ENCODE peak calls at places on chromosomes 5 and 9, in seven cellular contexts. One of them, this sample, is unnamed.

GRCh38 chr9:121890746-121891145 is 202.4 kb downstream of the TTLL11 start:
- DNase-seq in fibroblast of pulmonary artery: no peak
- DNase-seq in choroid plexus epithelial cell: no peak
- DNase-seq in psoas muscle: no peak
- DNase-seq in heart left ventricle: no peak
- DNase-seq in cardiac fibroblast: no peak
- DNase-seq in SK-N-SH: no peak
- DNase-seq in this sample: no peak

GRCh38 chr5:91206103-91206502 is 177.0 kb downstream of the ARRDC3 start:
- DNase-seq in fibroblast of pulmonary artery: no peak
- DNase-seq in choroid plexus epithelial cell: no peak
- DNase-seq in psoas muscle: no peak
- DNase-seq in heart left ventricle: no peak
- DNase-seq in cardiac fibroblast: no peak
- DNase-seq in SK-N-SH: no peak
- DNase-seq in this sample: no peak

GRCh38 chr9:95649801-95650213 is 133.0 kb upstream of the PTCH1 start:
- DNase-seq in fibroblast of pulmonary artery: no peak
- DNase-seq in choroid plexus epithelial cell: no peak
- DNase-seq in psoas muscle: no peak
- DNase-seq in heart left ventricle: no peak
- DNase-seq in cardiac fibroblast: no peak
- DNase-seq in SK-N-SH: no peak
- DNase-seq in this sample: peak; percentile 50

GRCh38 chr5:87300744-87301143 is 33.1 kb downstream of the RASA1 start:
- DNase-seq in fibroblast of pulmonary artery: peak; percentile 84
- DNase-seq in choroid plexus epithelial cell: peak; percentile 91
- DNase-seq in psoas muscle: no peak
- DNase-seq in heart left ventricle: no peak
- DNase-seq in cardiac fibroblast: peak; percentile 73
- DNase-seq in SK-N-SH: peak; percentile 2
- DNase-seq in this sample: peak; percentile 89

GRCh38 chr9:13139641-13140171 is 139.8 kb downstream of the MPDZ start:
- DNase-seq in fibroblast of pulmonary artery: peak; percentile 92
- DNase-seq in choroid plexus epithelial cell: peak; percentile 95
- DNase-seq in psoas muscle: no peak
- DNase-seq in heart left ventricle: no peak
- DNase-seq in cardiac fibroblast: peak; percentile 89
- DNase-seq in SK-N-SH: no peak
- DNase-seq in this sample: peak; percentile 87

GRCh38 chr5:4339949-4340348 is 744.3 kb downstream of the IRX1 start:
- DNase-seq in fibroblast of pulmonary artery: no peak
- DNase-seq in choroid plexus epithelial cell: no peak
- DNase-seq in psoas muscle: no peak
- DNase-seq in heart left ventricle: no peak
- DNase-seq in cardiac fibroblast: no peak
- DNase-seq in SK-N-SH: no peak
- DNase-seq in this sample: no peak

GRCh38 chr5:146560205-146560812 is 44.3 kb upstream of the GPR151 start:
- DNase-seq in fibroblast of pulmonary artery: peak; percentile 4
- DNase-seq in choroid plexus epithelial cell: peak; percentile 4
- DNase-seq in psoas muscle: no peak
- DNase-seq in heart left ventricle: no peak
- DNase-seq in cardiac fibroblast: peak; percentile 10
- DNase-seq in SK-N-SH: no peak
- DNase-seq in this sample: peak; percentile 61

GRCh38 chr5:4883388-4883787 is 256.7 kb upstream of the ADAMTS16 start:
- DNase-seq in fibroblast of pulmonary artery: no peak
- DNase-seq in choroid plexus epithelial cell: no peak
- DNase-seq in psoas muscle: no peak
- DNase-seq in heart left ventricle: no peak
- DNase-seq in cardiac fibroblast: no peak
- DNase-seq in SK-N-SH: no peak
- DNase-seq in this sample: no peak

GRCh38 chr5:146766013-146766412 is 112.5 kb downstream of the PPP2R2B start:
- DNase-seq in fibroblast of pulmonary artery: no peak
- DNase-seq in choroid plexus epithelial cell: no peak
- DNase-seq in psoas muscle: no peak
- DNase-seq in heart left ventricle: no peak
- DNase-seq in cardiac fibroblast: no peak
- DNase-seq in SK-N-SH: no peak
- DNase-seq in this sample: no peak

GRCh38 chr5:9411142-9411541 is 134.7 kb downstream of the SEMA5A start:
- DNase-seq in fibroblast of pulmonary artery: no peak
- DNase-seq in choroid plexus epithelial cell: no peak
- DNase-seq in psoas muscle: no peak
- DNase-seq in heart left ventricle: no peak
- DNase-seq in cardiac fibroblast: no peak
- DNase-seq in SK-N-SH: no peak
- DNase-seq in this sample: no peak

GRCh38 chr5:76690027-76690679 is 25.8 kb upstream of the F2R start:
- DNase-seq in fibroblast of pulmonary artery: no peak
- DNase-seq in choroid plexus epithelial cell: peak; percentile 33
- DNase-seq in psoas muscle: no peak
- DNase-seq in heart left ventricle: no peak
- DNase-seq in cardiac fibroblast: no peak
- DNase-seq in SK-N-SH: no peak
- DNase-seq in this sample: no peak

GRCh38 chr9:13163287-13163686 is 116.2 kb downstream of the MPDZ start:
- DNase-seq in fibroblast of pulmonary artery: no peak
- DNase-seq in choroid plexus epithelial cell: no peak
- DNase-seq in psoas muscle: no peak
- DNase-seq in heart left ventricle: no peak
- DNase-seq in cardiac fibroblast: no peak
- DNase-seq in SK-N-SH: no peak
- DNase-seq in this sample: no peak

GRCh38 chr5:29498412-29498811 is 1695.1 kb upstream of the CDH6 start:
- DNase-seq in fibroblast of pulmonary artery: no peak
- DNase-seq in choroid plexus epithelial cell: no peak
- DNase-seq in psoas muscle: no peak
- DNase-seq in heart left ventricle: no peak
- DNase-seq in cardiac fibroblast: no peak
- DNase-seq in SK-N-SH: no peak
- DNase-seq in this sample: no peak

GRCh38 chr5:160548949-160549665 is 127.5 kb downstream of the PTTG1 start:
- DNase-seq in fibroblast of pulmonary artery: peak; percentile 7
- DNase-seq in choroid plexus epithelial cell: no peak
- DNase-seq in psoas muscle: no peak
- DNase-seq in heart left ventricle: no peak
- DNase-seq in cardiac fibroblast: no peak
- DNase-seq in SK-N-SH: no peak
- DNase-seq in this sample: peak; percentile 60

DNA sequence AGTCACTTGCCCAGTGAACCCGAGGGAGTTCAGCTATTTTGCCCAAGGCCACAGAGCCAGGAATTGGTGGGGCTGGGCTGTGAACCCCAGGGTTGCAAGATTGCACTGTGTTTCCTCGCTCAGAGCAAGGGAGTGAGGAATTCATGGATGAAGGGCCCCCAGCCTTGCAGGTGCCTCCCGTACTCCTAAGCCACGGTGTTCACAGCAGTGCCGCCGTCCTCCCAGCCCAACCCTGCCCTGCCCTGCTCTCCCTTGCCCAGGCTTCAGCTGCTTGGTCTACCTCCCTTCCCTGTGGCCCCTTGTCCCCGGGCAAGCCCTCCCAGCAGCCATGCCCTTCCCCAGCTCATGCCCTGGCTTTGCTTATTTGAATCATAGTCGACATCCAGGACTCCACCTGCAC is 6.1 kb downstream of the LAMC3 start:
- DNase-seq in fibroblast of pulmonary artery: no peak
- DNase-seq in choroid plexus epithelial cell: no peak
- DNase-seq in psoas muscle: peak; percentile 30
- DNase-seq in heart left ventricle: no peak
- DNase-seq in cardiac fibroblast: no peak
- DNase-seq in SK-N-SH: no peak
- DNase-seq in this sample: no peak
- TF ChIP-seq CTCF in fibroblast of pulmonary artery: no peak
- TF ChIP-seq CTCF in choroid plexus epithelial cell: no peak
- TF ChIP-seq CTCF in psoas muscle: no peak
- TF ChIP-seq CTCF in heart left ventricle: no peak
- TF ChIP-seq CTCF in cardiac fibroblast: no peak
- TF ChIP-seq CTCF in SK-N-SH: no peak
- TF ChIP-seq CTCF in this sample: no peak

GRCh38 chr5:56588636-56589485 is 226.5 kb upstream of the MAP3K1 start:
- DNase-seq in fibroblast of pulmonary artery: no peak
- DNase-seq in choroid plexus epithelial cell: no peak
- DNase-seq in psoas muscle: peak; percentile 87
- DNase-seq in heart left ventricle: peak; percentile 74
- DNase-seq in cardiac fibroblast: no peak
- DNase-seq in SK-N-SH: no peak
- DNase-seq in this sample: no peak
- H3K4me3 ChIP-seq in fibroblast of pulmonary artery: no peak overlapping the region
- H3K4me3 ChIP-seq in choroid plexus epithelial cell: no peak overlapping the region
- H3K4me3 ChIP-seq in psoas muscle: no peak overlapping the region
- H3K4me3 ChIP-seq in heart left ventricle: no peak overlapping the region
- H3K4me3 ChIP-seq in cardiac fibroblast: no peak overlapping the region
- H3K4me3 ChIP-seq in SK-N-SH: no peak overlapping the region
- H3K4me3 ChIP-seq in this sample: no peak overlapping the region

GRCh38 chr9:114348906-114349482 is 19.3 kb downstream of the ORM2 start:
- DNase-seq in fibroblast of pulmonary artery: peak; percentile 97
- DNase-seq in choroid plexus epithelial cell: peak; percentile 99
- DNase-seq in psoas muscle: peak; percentile 74
- DNase-seq in heart left ventricle: peak; percentile 69
- DNase-seq in cardiac fibroblast: peak; percentile 98
- DNase-seq in SK-N-SH: no peak
- DNase-seq in this sample: peak; percentile 98
- TF ChIP-seq CTCF in fibroblast of pulmonary artery: no peak
- TF ChIP-seq CTCF in choroid plexus epithelial cell: no peak
- TF ChIP-seq CTCF in psoas muscle: no peak
- TF ChIP-seq CTCF in heart left ventricle: no peak
- TF ChIP-seq CTCF in cardiac fibroblast: no peak
- TF ChIP-seq CTCF in SK-N-SH: no peak
- TF ChIP-seq CTCF in this sample: no peak

GRCh38 chr5:82570-82969 is 9.4 kb upstream of the PLEKHG4B start:
- DNase-seq in fibroblast of pulmonary artery: no peak
- DNase-seq in choroid plexus epithelial cell: no peak
- DNase-seq in psoas muscle: no peak
- DNase-seq in heart left ventricle: no peak
- DNase-seq in cardiac fibroblast: no peak
- DNase-seq in SK-N-SH: no peak
- DNase-seq in this sample: no peak
- H3K4me3 ChIP-seq in fibroblast of pulmonary artery: no peak overlapping the region
- H3K4me3 ChIP-seq in choroid plexus epithelial cell: no peak overlapping the region
- H3K4me3 ChIP-seq in psoas muscle: no peak overlapping the region
- H3K4me3 ChIP-seq in heart left ventricle: no peak overlapping the region
- H3K4me3 ChIP-seq in cardiac fibroblast: no peak overlapping the region
- H3K4me3 ChIP-seq in SK-N-SH: no peak overlapping the region
- H3K4me3 ChIP-seq in this sample: no peak overlapping the region

DNA sequence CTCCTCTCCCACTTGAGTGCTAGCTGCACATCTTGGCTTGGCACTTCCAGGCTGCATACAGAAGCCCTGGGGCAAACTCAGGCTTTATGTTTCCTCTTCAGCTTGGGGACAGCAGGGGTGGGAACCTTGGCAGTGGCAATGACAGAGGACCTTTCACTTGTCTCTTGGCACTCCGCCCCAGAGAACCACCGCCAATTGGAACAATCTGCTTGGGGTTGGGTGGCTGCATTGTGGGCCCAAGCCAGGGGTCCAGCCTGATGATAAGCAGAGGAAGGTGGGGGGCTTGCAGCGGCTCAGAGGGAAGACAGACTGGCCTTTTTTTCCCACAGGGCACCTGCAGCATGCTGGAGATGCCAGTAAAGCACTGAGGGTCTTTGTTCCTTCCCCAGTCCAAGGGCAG is 179.0 kb upstream of the NMUR2 start:
- DNase-seq in fibroblast of pulmonary artery: no peak
- DNase-seq in choroid plexus epithelial cell: no peak
- DNase-seq in psoas muscle: no peak
- DNase-seq in heart left ventricle: no peak
- DNase-seq in cardiac fibroblast: no peak
- DNase-seq in SK-N-SH: no peak
- DNase-seq in this sample: no peak
- TF ChIP-seq CTCF in fibroblast of pulmonary artery: no peak
- TF ChIP-seq CTCF in choroid plexus epithelial cell: no peak
- TF ChIP-seq CTCF in psoas muscle: no peak
- TF ChIP-seq CTCF in heart left ventricle: no peak
- TF ChIP-seq CTCF in cardiac fibroblast: no peak
- TF ChIP-seq CTCF in SK-N-SH: no peak
- TF ChIP-seq CTCF in this sample: no peak

GRCh38 chr5:124642148-124642547 is 104.3 kb downstream of the ZNF608 start:
- DNase-seq in fibroblast of pulmonary artery: no peak
- DNase-seq in choroid plexus epithelial cell: no peak
- DNase-seq in psoas muscle: no peak
- DNase-seq in heart left ventricle: no peak
- DNase-seq in cardiac fibroblast: no peak
- DNase-seq in SK-N-SH: no peak
- DNase-seq in this sample: no peak

GRCh38 chr5:124643306-124643705 is 103.1 kb downstream of the ZNF608 start:
- DNase-seq in fibroblast of pulmonary artery: no peak
- DNase-seq in choroid plexus epithelial cell: no peak
- DNase-seq in psoas muscle: no peak
- DNase-seq in heart left ventricle: no peak
- DNase-seq in cardiac fibroblast: no peak
- DNase-seq in SK-N-SH: no peak
- DNase-seq in this sample: no peak

GRCh38 chr5:124634820-124635323 is 111.6 kb downstream of the ZNF608 start:
- DNase-seq in fibroblast of pulmonary artery: no peak
- DNase-seq in choroid plexus epithelial cell: no peak
- DNase-seq in psoas muscle: no peak
- DNase-seq in heart left ventricle: no peak
- DNase-seq in cardiac fibroblast: no peak
- DNase-seq in SK-N-SH: peak; percentile 36
- DNase-seq in this sample: peak; percentile 35

GRCh38 chr5:124641154-124641792 is 105.2 kb downstream of the ZNF608 start:
- DNase-seq in fibroblast of pulmonary artery: no peak
- DNase-seq in choroid plexus epithelial cell: no peak
- DNase-seq in psoas muscle: no peak
- DNase-seq in heart left ventricle: no peak
- DNase-seq in cardiac fibroblast: no peak
- DNase-seq in SK-N-SH: no peak
- DNase-seq in this sample: no peak

GRCh38 chr5:124639095-124639665 is 107.3 kb downstream of the ZNF608 start:
- DNase-seq in fibroblast of pulmonary artery: no peak
- DNase-seq in choroid plexus epithelial cell: no peak
- DNase-seq in psoas muscle: no peak
- DNase-seq in heart left ventricle: no peak
- DNase-seq in cardiac fibroblast: no peak
- DNase-seq in SK-N-SH: no peak
- DNase-seq in this sample: no peak
- H3K4me3 ChIP-seq in fibroblast of pulmonary artery: no peak overlapping the region
- H3K4me3 ChIP-seq in choroid plexus epithelial cell: no peak overlapping the region
- H3K4me3 ChIP-seq in psoas muscle: no peak overlapping the region
- H3K4me3 ChIP-seq in heart left ventricle: no peak overlapping the region
- H3K4me3 ChIP-seq in cardiac fibroblast: no peak overlapping the region
- H3K4me3 ChIP-seq in SK-N-SH: no peak overlapping the region
- H3K4me3 ChIP-seq in this sample: no peak overlapping the region